ENCODE peak calls at places on chromosomes 13 and 19, in seven cellular contexts. Z is stimulated activated CD4-positive, alpha-beta T cell treated with anti-CD3 and anti-CD28 coated beads, Interleukin-4, amount 100 ng/mL, for 48 hours; J is ascending aorta; V is A549; I is fibroblast of the aortic adventitia; H is aorta; X is stimulated activated CD8-positive, alpha-beta memory T cell treated with anti-CD3 and anti-CD28 coated beads, Interleukin-7, amount 100 ng/mL, for 1 hour. A is an unnamed sample.

GRCh38 chr13:103694033-103694432 is 627.8 kb upstream of the SLC10A2 start:
- DNase-seq in Z (no peak), J (no peak), V (no peak), I (no peak), H (no peak), X (no peak), A (no peak)

GRCh38 chr19:39494661-39495060 is 4.1 kb upstream of the DLL3 start:
- DNase-seq in Z (no peak), J (no peak), V (no peak), I (no peak), H (no peak), X (no peak), A (no peak)

GRCh38 chr13:112057434-112057735 is 9.6 kb upstream of the SOX1 start:
- DNase-seq in Z (no peak), J (no peak), V (no peak), I (no peak), H (no peak), X (no peak), A (no peak)

GRCh38 chr13:98206946-98207345 is 29.9 kb upstream of the RNF113B start:
- DNase-seq in Z (no peak), J (no peak), V (no peak), I (peak), H (no peak), X (no peak), A (no peak)

GRCh38 chr13:113153810-113154748 is 4.4 kb upstream of the PROZ start:
- DNase-seq in Z (peak), J (peak), V (peak), I (peak), H (peak), X (peak), A (peak)

GRCh38 chr13:33978653-33979052 is 160.7 kb downstream of the RFC3 start:
- DNase-seq in Z (no peak), J (no peak), V (no peak), I (no peak), H (no peak), X (no peak), A (no peak)

GRCh38 chr13:91721413-91721812 is 323.0 kb downstream of the GPC5 start:
- DNase-seq in Z (no peak), J (no peak), V (no peak), I (no peak), H (no peak), X (no peak), A (no peak)

GRCh38 chr19:4363571-4364304 is 20.4 kb downstream of the MPND start:
- DNase-seq in Z (no peak), J (no peak), V (no peak), I (no peak), H (no peak), X (no peak), A (no peak)

GRCh38 chr13:110244096-110244830 is 62.7 kb downstream of the COL4A1 start:
- DNase-seq in Z (no peak), J (no peak), V (no peak), I (peak), H (no peak), X (no peak), A (no peak)

GRCh38 chr13:21673592-21674270 is 2.9 kb downstream of the FGF9 start:
- DNase-seq in Z (no peak), J (no peak), V (peak), I (peak), H (no peak), X (no peak), A (peak)

GRCh38 chr19:45419396-45419795 is 4.3 kb downstream of the ERCC1 start:
- DNase-seq in Z (no peak), J (no peak), V (no peak), I (no peak), H (peak), X (no peak), A (no peak)

GRCh38 chr13:89380101-89380500 is 1708.9 kb downstream of the SLITRK5 start:
- DNase-seq in Z (no peak), J (no peak), V (peak), I (no peak), H (no peak), X (no peak), A (no peak)

GRCh38 chr13:34017231-34017630 is 199.3 kb downstream of the RFC3 start:
- DNase-seq in Z (no peak), J (no peak), V (no peak), I (no peak), H (no peak), X (no peak), A (no peak)

GRCh38 chr13:51844862-51845573 is at the start of gene TMEM272:
- DNase-seq in Z (peak), J (no peak), V (peak), I (peak), H (peak), X (peak), A (peak)

GRCh38 chr19:56720281-56720680 is 48.7 kb upstream of the ZNF835 start:
- DNase-seq in Z (no peak), J (no peak), V (no peak), I (no peak), H (no peak), X (no peak), A (no peak)

GRCh38 chr13:32037471-32037870 is 5.9 kb downstream of the FRY start:
- DNase-seq in Z (no peak), J (no peak), V (no peak), I (no peak), H (no peak), X (no peak), A (no peak)

GRCh38 chr13:104694397-104694796 is 1628.2 kb upstream of the SLC10A2 start:
- DNase-seq in Z (no peak), J (no peak), V (no peak), I (peak), H (no peak), X (no peak), A (no peak)

GRCh38 chr19:53192771-53193533 is at the start of gene ZNF665:
- DNase-seq in Z (peak), J (peak), V (no peak), I (peak), H (peak), X (peak), A (peak)